ENCODE peak calls at places on chromosomes 11 and 22, in four cellular contexts. One of them, this sample, is unnamed.

GRCh38 chr11:61766353-61766841 is 14.0 kb downstream of the MYRF start:
- DNase-seq in endodermal cell: no peak
- DNase-seq in esophagus squamous epithelium: no peak
- DNase-seq in H1: no peak
- DNase-seq in this sample: peak; percentile 61

GRCh38 chr11:35549787-35550186 is 24.4 kb upstream of the PAMR1 start:
- DNase-seq in endodermal cell: peak; percentile 60
- DNase-seq in esophagus squamous epithelium: no peak
- DNase-seq in H1: no peak
- DNase-seq in this sample: peak; percentile 59

GRCh38 chr11:69491071-69492031 is 9.9 kb downstream of the LINC01488 start:
- DNase-seq in endodermal cell: no peak
- DNase-seq in esophagus squamous epithelium: no peak
- DNase-seq in H1: no peak
- DNase-seq in this sample: no peak

GRCh38 chr11:123391646-123392348 is 38.3 kb upstream of the GRAMD1B start:
- DNase-seq in endodermal cell: no peak
- DNase-seq in esophagus squamous epithelium: no peak
- DNase-seq in H1: no peak
- DNase-seq in this sample: no peak

GRCh38 chr22:23280356-23281052 is 100.2 kb downstream of the BCR start:
- DNase-seq in endodermal cell: no peak
- DNase-seq in esophagus squamous epithelium: no peak
- DNase-seq in H1: no peak
- DNase-seq in this sample: no peak

GRCh38 chr22:27686534-27686933 is 115.0 kb downstream of the MN1 start:
- DNase-seq in endodermal cell: no peak
- DNase-seq in esophagus squamous epithelium: no peak
- DNase-seq in H1: no peak
- DNase-seq in this sample: no peak

GRCh38 chr11:124152770-124153407 is 30.3 kb upstream of the OR10D3 start:
- DNase-seq in endodermal cell: no peak
- DNase-seq in esophagus squamous epithelium: no peak
- DNase-seq in H1: no peak
- DNase-seq in this sample: no peak

GRCh38 chr11:94788396-94788795 is 20.2 kb downstream of the AMOTL1 start:
- DNase-seq in endodermal cell: no peak
- DNase-seq in esophagus squamous epithelium: no peak
- DNase-seq in H1: no peak
- DNase-seq in this sample: no peak

GRCh38 chr11:110289472-110289871 is 6.9 kb downstream of the RDX start:
- DNase-seq in endodermal cell: no peak
- DNase-seq in esophagus squamous epithelium: no peak
- DNase-seq in H1: no peak
- DNase-seq in this sample: no peak

GRCh38 chr22:32205974-32206773 is 1.3 kb upstream of the RFPL2 start:
- DNase-seq in endodermal cell: peak; percentile 80
- DNase-seq in esophagus squamous epithelium: no peak
- DNase-seq in H1: peak; percentile 76
- DNase-seq in this sample: no peak
- TF ChIP-seq CTCF in endodermal cell: peak; percentile 60
- TF ChIP-seq CTCF in esophagus squamous epithelium: no peak
- TF ChIP-seq CTCF in H1: peak; percentile 77
- TF ChIP-seq CTCF in this sample: no peak

GRCh38 chr11:76791861-76792260 is 8.7 kb downstream of the TSKU start:
- DNase-seq in endodermal cell: no peak
- DNase-seq in esophagus squamous epithelium: no peak
- DNase-seq in H1: no peak
- DNase-seq in this sample: no peak
- H3K36me3 ChIP-seq in endodermal cell: peaks cover 89% of the 10 kb centered on the region
- H3K36me3 ChIP-seq in esophagus squamous epithelium: peaks cover 4% of the 10 kb centered on the region
- H3K36me3 ChIP-seq in H1: peaks cover 6% of the 10 kb centered on the region
- H3K36me3 ChIP-seq in this sample: no peaks in the 10 kb centered on the region

GRCh38 chr22:48450188-48450825 is 1377.4 kb downstream of the BRD1 start:
- DNase-seq in endodermal cell: no peak
- DNase-seq in esophagus squamous epithelium: no peak
- DNase-seq in H1: no peak
- DNase-seq in this sample: no peak

GRCh38 chr22:48452766-48453165 is 1374.9 kb downstream of the BRD1 start:
- DNase-seq in endodermal cell: no peak
- DNase-seq in esophagus squamous epithelium: no peak
- DNase-seq in H1: no peak
- DNase-seq in this sample: no peak

GRCh38 chr22:48453751-48454485 is 1373.8 kb downstream of the BRD1 start:
- DNase-seq in endodermal cell: no peak
- DNase-seq in esophagus squamous epithelium: no peak
- DNase-seq in H1: no peak
- DNase-seq in this sample: no peak

GRCh38 chr22:48451891-48452290 is 1375.8 kb downstream of the BRD1 start:
- DNase-seq in endodermal cell: no peak
- DNase-seq in esophagus squamous epithelium: no peak
- DNase-seq in H1: no peak
- DNase-seq in this sample: no peak

DNA sequence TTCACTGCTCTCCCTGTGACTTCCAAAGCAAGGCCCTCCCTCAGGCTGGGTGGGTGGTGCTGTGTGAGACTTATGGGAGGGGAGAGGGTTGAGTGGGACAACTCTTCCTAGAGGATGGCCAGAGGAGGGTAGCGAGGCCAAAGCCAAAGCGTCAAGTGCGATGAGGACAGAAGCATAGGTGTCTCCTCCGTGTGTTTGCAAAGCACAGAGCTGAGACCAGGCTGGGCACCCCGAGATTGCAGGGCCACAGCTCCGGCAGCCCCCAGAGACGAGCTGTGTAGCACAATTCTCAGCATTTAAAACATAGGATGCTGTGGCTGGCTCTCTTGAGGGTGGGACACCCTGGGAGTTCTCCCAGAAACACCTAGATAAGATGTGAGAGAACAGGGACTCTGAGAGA is 1374.5 kb downstream of the BRD1 start:
- DNase-seq in endodermal cell: no peak
- DNase-seq in esophagus squamous epithelium: no peak
- DNase-seq in H1: no peak
- DNase-seq in this sample: no peak
- TF ChIP-seq CTCF in endodermal cell: no peak
- TF ChIP-seq CTCF in esophagus squamous epithelium: no peak
- TF ChIP-seq CTCF in H1: no peak
- TF ChIP-seq CTCF in this sample: no peak

GRCh38 chr11:1028291-1028540 is 8.3 kb downstream of the MUC6 start:
- DNase-seq in endodermal cell: no peak
- DNase-seq in esophagus squamous epithelium: no peak
- DNase-seq in H1: no peak
- DNase-seq in this sample: no peak
- H3K36me3 ChIP-seq in endodermal cell: no peaks in the 10 kb centered on the region
- H3K36me3 ChIP-seq in esophagus squamous epithelium: no peaks in the 10 kb centered on the region
- H3K36me3 ChIP-seq in H1: no peaks in the 10 kb centered on the region
- H3K36me3 ChIP-seq in this sample: no peaks in the 10 kb centered on the region

DNA sequence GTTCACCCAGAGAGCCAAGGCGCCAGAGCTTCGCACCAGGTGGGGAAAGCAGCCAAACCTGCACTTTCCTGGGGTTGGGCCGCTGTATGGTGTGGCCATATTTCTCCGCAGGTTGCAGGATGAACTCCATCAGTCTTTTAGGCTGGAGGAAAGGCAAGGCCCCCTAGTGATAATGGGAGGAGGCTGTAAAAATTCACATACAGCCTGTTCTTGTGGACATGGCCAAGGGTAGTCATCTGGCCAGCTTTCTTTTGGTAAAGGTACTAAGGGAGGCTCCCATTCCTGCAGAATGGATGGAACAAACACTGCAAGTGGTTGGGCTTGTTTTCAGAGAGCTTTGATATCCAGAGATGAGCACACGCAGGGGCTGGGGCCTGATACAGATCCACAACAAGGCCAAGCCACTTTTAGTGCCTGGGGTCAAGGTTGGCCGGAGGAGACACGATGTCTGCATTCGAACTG is 29.6 kb downstream of the C22orf31 start:
- DNase-seq in endodermal cell: peak; percentile 69
- DNase-seq in esophagus squamous epithelium: no peak
- DNase-seq in H1: no peak
- DNase-seq in this sample: no peak
- TF ChIP-seq CTCF in endodermal cell: peak; percentile 27
- TF ChIP-seq CTCF in esophagus squamous epithelium: no peak
- TF ChIP-seq CTCF in H1: no peak
- TF ChIP-seq CTCF in this sample: no peak

DNA sequence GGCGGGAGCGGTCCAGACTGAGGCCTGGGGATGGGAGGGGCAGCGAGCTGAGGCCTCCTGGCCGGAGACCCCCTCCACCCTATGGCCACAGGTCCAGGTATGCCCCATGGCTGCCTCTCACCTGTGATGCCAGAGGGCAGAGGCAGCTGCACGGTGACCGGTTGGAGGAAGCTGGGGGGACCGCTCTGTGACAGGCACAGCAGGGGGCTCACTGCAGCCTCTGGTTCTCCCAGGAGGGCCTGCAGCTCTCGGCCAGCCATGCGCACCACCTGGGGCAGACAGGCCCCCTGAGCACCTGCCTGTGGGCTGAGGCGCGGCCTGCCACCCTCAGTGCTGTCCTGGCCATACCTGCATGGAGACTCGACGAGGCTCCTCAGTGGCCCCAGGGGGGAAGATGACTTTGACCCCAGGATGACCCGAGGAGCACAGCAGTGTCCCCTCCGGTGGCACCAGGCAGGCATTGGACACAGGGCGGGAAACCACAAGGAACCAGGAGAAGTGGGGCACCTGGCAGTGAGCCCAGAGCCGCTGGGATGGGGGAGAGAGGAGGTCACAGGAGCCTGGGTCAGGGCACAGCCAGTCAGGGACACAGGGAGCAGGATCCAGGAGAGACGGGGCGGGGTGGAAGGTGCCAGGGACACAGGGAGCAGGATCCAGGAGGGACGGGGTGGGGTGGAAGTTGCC is 3.2 kb upstream of the SLC25A22 start:
- DNase-seq in endodermal cell: no peak
- DNase-seq in esophagus squamous epithelium: no peak
- DNase-seq in H1: no peak
- DNase-seq in this sample: no peak
- H3K36me3 ChIP-seq in endodermal cell: peaks cover 5% of the 10 kb centered on the region
- H3K36me3 ChIP-seq in esophagus squamous epithelium: peaks cover 11% of the 10 kb centered on the region
- H3K36me3 ChIP-seq in H1: peaks cover 6% of the 10 kb centered on the region
- H3K36me3 ChIP-seq in this sample: no peaks in the 10 kb centered on the region

GRCh38 chr11:77776455-77776854 is 44.1 kb downstream of the RSF1 start:
- DNase-seq in endodermal cell: no peak
- DNase-seq in esophagus squamous epithelium: no peak
- DNase-seq in H1: no peak
- DNase-seq in this sample: no peak
- TF ChIP-seq CTCF in endodermal cell: peak; percentile 59
- TF ChIP-seq CTCF in esophagus squamous epithelium: peak; percentile 24
- TF ChIP-seq CTCF in H1: no peak
- TF ChIP-seq CTCF in this sample: no peak

GRCh38 chr11:134181707-134182106 is 42.1 kb downstream of the NCAPD3 start:
- DNase-seq in endodermal cell: no peak
- DNase-seq in esophagus squamous epithelium: no peak
- DNase-seq in H1: no peak
- DNase-seq in this sample: no peak
- H3K36me3 ChIP-seq in endodermal cell: peaks cover 80% of the 10 kb centered on the region
- H3K36me3 ChIP-seq in esophagus squamous epithelium: no peaks in the 10 kb centered on the region
- H3K36me3 ChIP-seq in H1: peaks cover 58% of the 10 kb centered on the region
- H3K36me3 ChIP-seq in this sample: peaks cover 2% of the 10 kb centered on the region

This sample was measured in kidney epithelial cell.